ENCODE peak calls at places on chromosome 3, in five cellular contexts. One of them, this sample, is unnamed. For H3K4me1, the result is how much of the 10 kb centered on the place peaks cover.

GRCh38 chr3:72683068-72683467 is 165.2 kb downstream of the SHQ1 start:
- DNase-seq in uterus: no peak
- DNase-seq in ovary: no peak
- DNase-seq in IMR-90: no peak
- DNase-seq in H1: no peak
- DNase-seq in this sample: no peak

GRCh38 chr3:183924956-183925355 is 40.3 kb upstream of the PARL start:
- DNase-seq in uterus: no peak
- DNase-seq in ovary: no peak
- DNase-seq in IMR-90: peak
- DNase-seq in H1: no peak
- DNase-seq in this sample: no peak

GRCh38 chr3:10012106-10012505 is 14.1 kb upstream of the FANCD2 start:
- DNase-seq in uterus: no peak
- DNase-seq in ovary: no peak
- DNase-seq in IMR-90: no peak
- DNase-seq in H1: no peak
- DNase-seq in this sample: no peak

GRCh38 chr3:61806810-61807209 is 245.4 kb downstream of the PTPRG start:
- DNase-seq in uterus: no peak
- DNase-seq in ovary: no peak
- DNase-seq in IMR-90: no peak
- DNase-seq in H1: no peak
- DNase-seq in this sample: no peak

GRCh38 chr3:16511561-16512434 is 1.7 kb downstream of the RFTN1 start:
- DNase-seq in uterus: peak
- DNase-seq in ovary: peak
- DNase-seq in IMR-90: peak
- DNase-seq in H1: no peak
- DNase-seq in this sample: no peak

GRCh38 chr3:46501702-46502101 is 3.9 kb downstream of the RTP3 start:
- DNase-seq in uterus: no peak
- DNase-seq in ovary: no peak
- DNase-seq in IMR-90: peak
- DNase-seq in H1: no peak
- DNase-seq in this sample: no peak

GRCh38 chr3:156865732-156866131 is 39.6 kb downstream of the LEKR1 start:
- DNase-seq in uterus: no peak
- DNase-seq in ovary: no peak
- DNase-seq in IMR-90: peak
- DNase-seq in H1: no peak
- DNase-seq in this sample: no peak

GRCh38 chr3:17491601-17492000 is 250.8 kb downstream of the TBC1D5 start:
- DNase-seq in uterus: no peak
- DNase-seq in ovary: no peak
- DNase-seq in IMR-90: peak
- DNase-seq in H1: no peak
- DNase-seq in this sample: no peak

GRCh38 chr3:158617982-158618875 is 26.1 kb upstream of the GFM1 start:
- DNase-seq in uterus: no peak
- DNase-seq in ovary: no peak
- DNase-seq in IMR-90: no peak
- DNase-seq in H1: no peak
- DNase-seq in this sample: no peak

GRCh38 chr3:100603449-100603848 is 6.0 kb upstream of the ADGRG7 start:
- DNase-seq in uterus: no peak
- DNase-seq in ovary: no peak
- DNase-seq in IMR-90: peak
- DNase-seq in H1: no peak
- DNase-seq in this sample: no peak

GRCh38 chr3:139893264-139893962 is 41.6 kb upstream of the CLSTN2 start:
- DNase-seq in uterus: peak
- DNase-seq in ovary: peak
- DNase-seq in IMR-90: no peak
- DNase-seq in H1: no peak
- DNase-seq in this sample: no peak

GRCh38 chr3:129260606-129261005 is 11.2 kb downstream of the COPG1 start:
- DNase-seq in uterus: no peak
- DNase-seq in ovary: no peak
- DNase-seq in IMR-90: no peak
- DNase-seq in H1: no peak
- DNase-seq in this sample: no peak

GRCh38 chr3:129261850-129262249 is 12.4 kb downstream of the COPG1 start:
- DNase-seq in uterus: no peak
- DNase-seq in ovary: no peak
- DNase-seq in IMR-90: no peak
- DNase-seq in H1: no peak
- DNase-seq in this sample: peak

GRCh38 chr3:129259612-129260477 is 10.4 kb downstream of the COPG1 start:
- DNase-seq in uterus: no peak
- DNase-seq in ovary: no peak
- DNase-seq in IMR-90: no peak
- DNase-seq in H1: no peak
- DNase-seq in this sample: peak

GRCh38 chr3:129268396-129268795 is 10.3 kb upstream of the HMCES start:
- DNase-seq in uterus: no peak
- DNase-seq in ovary: no peak
- DNase-seq in IMR-90: no peak
- DNase-seq in H1: no peak
- DNase-seq in this sample: no peak

GRCh38 chr3:129263161-129263910 is 13.9 kb downstream of the COPG1 start:
- DNase-seq in uterus: no peak
- DNase-seq in ovary: no peak
- DNase-seq in IMR-90: no peak
- DNase-seq in H1: no peak
- DNase-seq in this sample: peak
- TF ChIP-seq POLR2A in uterus: no peak
- TF ChIP-seq POLR2A in ovary: no peak
- TF ChIP-seq POLR2A in IMR-90: no peak
- TF ChIP-seq POLR2A in H1: no peak
- TF ChIP-seq POLR2A in this sample: no peak

DNA sequence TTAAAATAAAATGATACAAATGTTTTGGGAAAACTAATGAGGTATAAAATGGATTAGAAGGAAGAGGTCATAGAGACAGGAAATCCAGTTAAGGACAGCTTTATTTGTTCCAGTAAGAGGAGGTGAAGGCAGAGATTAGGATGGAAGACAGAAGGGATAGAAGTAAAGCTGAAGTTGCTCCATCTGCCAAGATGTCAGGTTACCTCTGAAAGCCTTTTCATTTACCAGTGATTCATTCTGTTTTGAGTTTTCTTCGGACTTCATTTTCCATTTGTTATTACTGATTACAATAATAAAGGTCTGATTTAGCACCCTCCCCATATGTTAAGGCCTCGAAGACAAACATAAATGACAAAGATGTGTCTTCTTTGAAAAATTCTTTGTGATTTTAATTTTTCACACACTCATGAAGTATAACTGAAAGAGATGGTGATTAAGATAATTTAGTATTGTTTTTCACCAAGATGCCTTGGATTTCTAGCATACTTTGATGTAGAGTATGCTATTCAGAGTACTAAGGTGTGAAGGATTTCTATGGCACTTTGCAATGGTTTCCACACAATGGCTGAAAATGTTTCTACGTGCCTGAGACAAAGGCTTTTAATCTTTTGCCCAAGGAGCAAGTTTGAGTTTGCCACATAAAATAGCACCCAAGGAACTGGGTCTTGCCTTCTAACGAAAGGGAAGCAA is 75.4 kb upstream of the PLAAT1 start:
- DNase-seq in uterus: no peak
- DNase-seq in ovary: no peak
- DNase-seq in IMR-90: no peak
- DNase-seq in H1: no peak
- DNase-seq in this sample: no peak
- H3K4me1 ChIP-seq in uterus: under half
- H3K4me1 ChIP-seq in ovary: under half
- H3K4me1 ChIP-seq in IMR-90: under half
- H3K4me1 ChIP-seq in H1: under half
- H3K4me1 ChIP-seq in this sample: under half

DNA sequence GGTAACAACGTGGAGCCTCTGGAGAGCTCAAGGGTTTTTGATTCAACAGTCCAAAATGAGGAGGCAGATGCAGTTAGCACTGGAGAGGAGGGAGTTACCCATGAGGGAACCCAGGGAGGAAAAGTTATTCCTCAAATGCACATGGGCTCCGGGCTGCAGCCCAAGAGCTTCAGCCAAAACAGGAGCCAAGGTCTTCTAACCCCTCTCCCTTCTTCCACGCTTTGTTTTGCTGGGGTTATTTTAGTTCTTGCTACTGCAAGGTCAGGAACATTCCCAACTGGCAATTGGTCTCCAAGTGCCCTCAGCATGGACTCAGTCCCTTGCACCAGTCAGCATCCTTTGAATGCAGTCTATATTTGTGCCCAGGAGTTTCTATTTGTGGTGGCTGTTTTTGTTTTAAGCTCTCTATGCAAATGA is 90.0 kb downstream of the TGFBR2 start:
- DNase-seq in uterus: no peak
- DNase-seq in ovary: peak
- DNase-seq in IMR-90: no peak
- DNase-seq in H1: no peak
- DNase-seq in this sample: no peak
- TF ChIP-seq POLR2A in uterus: no peak
- TF ChIP-seq POLR2A in ovary: no peak
- TF ChIP-seq POLR2A in IMR-90: no peak
- TF ChIP-seq POLR2A in H1: no peak
- TF ChIP-seq POLR2A in this sample: no peak

DNA sequence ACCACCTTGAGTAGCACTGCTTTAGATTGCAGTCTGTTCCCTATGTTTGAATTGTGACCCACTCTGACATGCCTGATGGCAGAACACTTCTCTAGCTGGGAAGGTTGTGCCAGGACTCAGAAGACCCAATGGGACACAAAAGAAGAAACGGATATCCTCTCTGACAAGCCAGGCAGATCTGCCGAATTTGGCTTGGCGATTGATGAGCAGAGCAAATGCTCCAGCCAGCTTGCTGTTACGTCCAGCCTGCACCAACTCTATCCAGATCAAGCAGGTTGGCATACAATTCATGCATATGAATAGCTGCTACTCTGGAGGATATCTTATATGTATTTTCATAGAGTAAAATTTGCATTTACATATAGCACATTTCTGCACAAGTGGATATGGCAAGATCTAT is 102.9 kb downstream of the PEX5L start:
- DNase-seq in uterus: no peak
- DNase-seq in ovary: no peak
- DNase-seq in IMR-90: no peak
- DNase-seq in H1: no peak
- DNase-seq in this sample: no peak
- H3K4me1 ChIP-seq in uterus: under half
- H3K4me1 ChIP-seq in ovary: under half
- H3K4me1 ChIP-seq in IMR-90: under half
- H3K4me1 ChIP-seq in H1: under half
- H3K4me1 ChIP-seq in this sample: under half

GRCh38 chr3:187738400-187739124 is 6.7 kb downstream of the BCL6 start:
- DNase-seq in uterus: peak
- DNase-seq in ovary: peak
- DNase-seq in IMR-90: peak
- DNase-seq in H1: peak
- DNase-seq in this sample: peak
- TF ChIP-seq POLR2A in uterus: peak
- TF ChIP-seq POLR2A in ovary: peak
- TF ChIP-seq POLR2A in IMR-90: peak
- TF ChIP-seq POLR2A in H1: no peak
- TF ChIP-seq POLR2A in this sample: no peak

GRCh38 chr3:194158942-194159439 is 23.0 kb downstream of the HES1 start:
- DNase-seq in uterus: no peak
- DNase-seq in ovary: no peak
- DNase-seq in IMR-90: no peak
- DNase-seq in H1: no peak
- DNase-seq in this sample: peak
- H3K4me1 ChIP-seq in uterus: under half
- H3K4me1 ChIP-seq in ovary: under half
- H3K4me1 ChIP-seq in IMR-90: under half
- H3K4me1 ChIP-seq in H1: under half
- H3K4me1 ChIP-seq in this sample: under half

This sample was measured in breast epithelium.